ENCODE peak calls at places on chromosomes 6 and 20, in six cellular contexts. One of them, this sample, is unnamed.

GRCh38 chr6:90494067-90494773 is 92.7 kb downstream of the MAP3K7 start:
- DNase-seq in fibroblast of lung: peak; percentile 65
- DNase-seq in ovary: no peak
- DNase-seq in adrenal gland: no peak
- DNase-seq in cardiac muscle cell: no peak
- DNase-seq in Panc1: no peak
- DNase-seq in this sample: peak; percentile 67

GRCh38 chr6:103105686-103106085 is 1712.2 kb downstream of the GRIK2 start:
- DNase-seq in Panc1: no peak
- DNase-seq in cardiac muscle cell: no peak
- DNase-seq in adrenal gland: no peak
- DNase-seq in fibroblast of lung: no peak
- DNase-seq in ovary: no peak
- DNase-seq in this sample: no peak

GRCh38 chr6:154166140-154166539 is 127.1 kb downstream of the OPRM1 start:
- DNase-seq in Panc1: no peak
- DNase-seq in adrenal gland: no peak
- DNase-seq in ovary: no peak
- DNase-seq in fibroblast of lung: no peak
- DNase-seq in cardiac muscle cell: no peak
- DNase-seq in this sample: no peak

GRCh38 chr6:2706482-2706881 is 44.2 kb downstream of the MYLK4 start:
- DNase-seq in cardiac muscle cell: no peak
- DNase-seq in adrenal gland: no peak
- DNase-seq in Panc1: no peak
- DNase-seq in fibroblast of lung: no peak
- DNase-seq in ovary: no peak
- DNase-seq in this sample: no peak

GRCh38 chr20:54021446-54022235 is 48.8 kb downstream of the BCAS1 start:
- DNase-seq in adrenal gland: no peak
- DNase-seq in cardiac muscle cell: no peak
- DNase-seq in Panc1: no peak
- DNase-seq in fibroblast of lung: no peak
- DNase-seq in ovary: no peak
- DNase-seq in this sample: no peak

GRCh38 chr6:90079555-90080490 is 185.6 kb downstream of the GJA10 start:
- DNase-seq in adrenal gland: no peak
- DNase-seq in Panc1: no peak
- DNase-seq in cardiac muscle cell: peak; percentile 19
- DNase-seq in ovary: no peak
- DNase-seq in fibroblast of lung: no peak
- DNase-seq in this sample: no peak

GRCh38 chr20:46670585-46671584 is 18.4 kb downstream of the TP53RK start:
- DNase-seq in ovary: no peak
- DNase-seq in Panc1: no peak
- DNase-seq in cardiac muscle cell: no peak
- DNase-seq in fibroblast of lung: no peak
- DNase-seq in adrenal gland: no peak
- DNase-seq in this sample: no peak

GRCh38 chr6:163324928-163325784 is 89.4 kb upstream of the QKI start:
- DNase-seq in ovary: no peak
- DNase-seq in adrenal gland: no peak
- DNase-seq in Panc1: no peak
- DNase-seq in cardiac muscle cell: peak; percentile 56
- DNase-seq in fibroblast of lung: peak; percentile 63
- DNase-seq in this sample: no peak

GRCh38 chr6:55397986-55398385 is 70.7 kb downstream of the GFRAL start:
- DNase-seq in fibroblast of lung: no peak
- DNase-seq in adrenal gland: no peak
- DNase-seq in Panc1: no peak
- DNase-seq in cardiac muscle cell: peak; percentile 50
- DNase-seq in ovary: no peak
- DNase-seq in this sample: no peak

GRCh38 chr20:30610044-30610693 is 647.3 kb upstream of the DEFB115 start:
- DNase-seq in Panc1: no peak
- DNase-seq in fibroblast of lung: no peak
- DNase-seq in cardiac muscle cell: no peak
- DNase-seq in adrenal gland: peak; percentile 64
- DNase-seq in ovary: no peak
- DNase-seq in this sample: no peak
- H3K9me3 ChIP-seq in Panc1: peaks cover 21% of the 10 kb centered on the region
- H3K9me3 ChIP-seq in fibroblast of lung: no peaks in the 10 kb centered on the region
- H3K9me3 ChIP-seq in cardiac muscle cell: no peaks in the 10 kb centered on the region
- H3K9me3 ChIP-seq in adrenal gland: no peaks in the 10 kb centered on the region
- H3K9me3 ChIP-seq in ovary: no peaks in the 10 kb centered on the region
- H3K9me3 ChIP-seq in this sample: peaks cover 29% of the 10 kb centered on the region

GRCh38 chr20:10672579-10673127 is 1.1 kb downstream of the JAG1 start:
- DNase-seq in fibroblast of lung: peak; percentile 71
- DNase-seq in cardiac muscle cell: peak; percentile 73
- DNase-seq in ovary: peak; percentile 58
- DNase-seq in adrenal gland: peak; percentile 68
- DNase-seq in Panc1: no peak
- DNase-seq in this sample: peak; percentile 64
- H3K4me3 ChIP-seq in fibroblast of lung: peak overlapping the region; percentile 78
- H3K4me3 ChIP-seq in cardiac muscle cell: peak overlapping the region; percentile 89
- H3K4me3 ChIP-seq in ovary: peak overlapping the region; percentile 66
- H3K4me3 ChIP-seq in adrenal gland: peak overlapping the region; percentile 66
- H3K4me3 ChIP-seq in Panc1: peak overlapping the region; percentile 90
- H3K4me3 ChIP-seq in this sample: peak overlapping the region; percentile 59

DNA sequence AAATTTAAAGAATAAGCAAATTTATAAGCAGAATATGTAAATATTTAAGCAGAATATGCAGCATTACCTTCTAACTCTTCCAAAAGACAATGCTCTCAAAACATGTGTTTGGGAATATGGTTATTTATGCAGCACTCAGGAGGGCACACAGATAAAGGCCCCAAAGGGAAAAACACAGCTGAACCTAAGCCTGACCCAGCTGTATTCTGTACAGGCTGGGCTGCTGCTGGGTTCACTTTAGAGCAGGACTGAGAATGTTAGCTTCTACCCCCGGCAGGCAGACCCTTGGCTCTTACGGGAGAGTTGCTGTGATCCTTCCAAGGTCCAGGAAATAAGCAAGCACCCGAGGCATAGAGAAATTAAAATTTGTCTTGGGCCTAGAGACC is 37.3 kb downstream of the ABHD12 start:
- DNase-seq in Panc1: no peak
- DNase-seq in ovary: no peak
- DNase-seq in cardiac muscle cell: no peak
- DNase-seq in adrenal gland: no peak
- DNase-seq in fibroblast of lung: no peak
- DNase-seq in this sample: no peak
- H3K9me3 ChIP-seq in Panc1: no peaks in the 10 kb centered on the region
- H3K9me3 ChIP-seq in ovary: no peaks in the 10 kb centered on the region
- H3K9me3 ChIP-seq in cardiac muscle cell: no peaks in the 10 kb centered on the region
- H3K9me3 ChIP-seq in adrenal gland: no peaks in the 10 kb centered on the region
- H3K9me3 ChIP-seq in fibroblast of lung: no peaks in the 10 kb centered on the region
- H3K9me3 ChIP-seq in this sample: no peaks in the 10 kb centered on the region

DNA sequence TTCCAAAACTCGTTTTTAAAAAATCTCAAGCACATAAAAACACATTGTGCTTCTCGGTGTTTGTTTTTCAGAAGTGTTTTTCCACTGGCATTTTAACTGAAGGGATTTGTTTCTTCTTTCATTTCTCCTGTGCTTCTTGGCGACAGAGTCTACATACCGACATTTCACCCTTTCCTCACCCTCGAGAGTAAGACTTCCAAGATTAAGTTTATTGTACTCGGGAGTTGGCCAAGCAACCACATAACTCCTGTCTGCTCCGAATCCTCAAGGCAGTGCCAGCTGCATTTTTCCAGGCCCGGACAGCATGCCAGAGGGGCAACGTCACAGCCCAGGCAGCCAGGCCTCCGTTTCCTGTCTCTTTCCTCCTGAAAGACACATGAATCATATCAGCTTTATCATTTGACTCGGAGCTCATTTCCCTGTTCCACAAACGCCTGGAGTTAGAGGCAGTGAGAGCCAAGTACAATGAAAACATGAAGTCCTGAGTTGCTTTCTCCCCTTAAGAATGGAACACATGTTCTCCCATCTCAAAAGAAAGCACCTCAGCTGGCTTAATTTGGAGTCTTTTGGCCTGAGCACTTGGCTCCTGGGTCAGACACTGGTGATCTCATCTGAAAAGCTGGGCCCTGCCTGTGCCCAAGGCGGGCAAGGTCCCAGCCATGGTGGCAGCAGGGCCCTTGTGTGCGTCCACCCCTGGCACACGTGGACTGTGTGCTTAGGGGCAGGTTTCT is 23.2 kb upstream of the FAM50B start:
- DNase-seq in fibroblast of lung: peak; percentile 100
- DNase-seq in cardiac muscle cell: peak; percentile 99
- DNase-seq in Panc1: no peak
- DNase-seq in adrenal gland: peak; percentile 96
- DNase-seq in ovary: peak; percentile 81
- DNase-seq in this sample: peak; percentile 82
- H3K4me3 ChIP-seq in fibroblast of lung: peak overlapping the region; percentile 32
- H3K4me3 ChIP-seq in cardiac muscle cell: no peak overlapping the region
- H3K4me3 ChIP-seq in Panc1: peak overlapping the region; percentile 35
- H3K4me3 ChIP-seq in adrenal gland: no peak overlapping the region
- H3K4me3 ChIP-seq in ovary: peak overlapping the region; percentile 23
- H3K4me3 ChIP-seq in this sample: no peak overlapping the region

GRCh38 chr20:56200456-56200855 is 48.1 kb upstream of the MC3R start:
- DNase-seq in fibroblast of lung: no peak
- DNase-seq in ovary: no peak
- DNase-seq in adrenal gland: no peak
- DNase-seq in Panc1: no peak
- DNase-seq in cardiac muscle cell: no peak
- DNase-seq in this sample: no peak

GRCh38 chr20:56207656-56208055 is 40.9 kb upstream of the MC3R start:
- DNase-seq in cardiac muscle cell: no peak
- DNase-seq in ovary: no peak
- DNase-seq in Panc1: no peak
- DNase-seq in fibroblast of lung: no peak
- DNase-seq in adrenal gland: no peak
- DNase-seq in this sample: no peak

GRCh38 chr20:56204206-56204605 is 44.3 kb upstream of the MC3R start:
- DNase-seq in ovary: no peak
- DNase-seq in Panc1: no peak
- DNase-seq in fibroblast of lung: no peak
- DNase-seq in cardiac muscle cell: no peak
- DNase-seq in adrenal gland: no peak
- DNase-seq in this sample: no peak

GRCh38 chr20:56205350-56205749 is 43.2 kb upstream of the MC3R start:
- DNase-seq in ovary: no peak
- DNase-seq in cardiac muscle cell: no peak
- DNase-seq in adrenal gland: no peak
- DNase-seq in fibroblast of lung: no peak
- DNase-seq in Panc1: no peak
- DNase-seq in this sample: no peak

GRCh38 chr20:56202493-56203077 is 45.9 kb upstream of the MC3R start:
- DNase-seq in cardiac muscle cell: peak; percentile 3
- DNase-seq in Panc1: no peak
- DNase-seq in fibroblast of lung: no peak
- DNase-seq in ovary: no peak
- DNase-seq in adrenal gland: no peak
- DNase-seq in this sample: no peak
- H3K9me3 ChIP-seq in cardiac muscle cell: peaks cover 3% of the 10 kb centered on the region
- H3K9me3 ChIP-seq in Panc1: peaks cover 5% of the 10 kb centered on the region
- H3K9me3 ChIP-seq in fibroblast of lung: no peaks in the 10 kb centered on the region
- H3K9me3 ChIP-seq in ovary: no peaks in the 10 kb centered on the region
- H3K9me3 ChIP-seq in adrenal gland: no peaks in the 10 kb centered on the region
- H3K9me3 ChIP-seq in this sample: peaks cover 17% of the 10 kb centered on the region

This sample was measured in A673.